ENCODE peak calls at places on chromosomes 16 and 17, in eight cellular contexts. Q is PC-3, Z is GM23338, A is OCI-LY7, B is hepatocyte, S is neural progenitor cell, V is HCT116, U is MM.1S. K is an unnamed sample.

GRCh38 chr17:73722163-73722562 is 77.9 kb upstream of the SDK2 start:
- DNase-seq in Q (no peak), Z (no peak), A (peak), B (no peak), S (no peak), V (no peak), U (no peak), K (peak)

GRCh38 chr17:50363217-50364060 is 9.5 kb downstream of the MRPL27 start:
- DNase-seq in Q (peak), Z (peak), A (no peak), B (no peak), S (peak), V (no peak), U (no peak), K (peak)

GRCh38 chr17:45171338-45172231 is 9.9 kb downstream of the HEXIM2 start:
- DNase-seq in Q (peak), Z (peak), A (no peak), B (peak), S (peak), V (no peak), U (no peak), K (no peak)

GRCh38 chr17:40218740-40219072 is 398 bp upstream of the WIPF2 start:
- DNase-seq in Q (peak), Z (peak), A (peak), B (peak), S (peak), V (peak), U (peak), K (peak)

GRCh38 chr17:29760279-29760721 is 137.6 kb upstream of the CORO6 start:
- DNase-seq in Q (peak), Z (peak), A (peak), B (peak), S (peak), V (no peak), U (peak), K (no peak)

GRCh38 chr17:36544049-36544319 is 735 bp upstream of the GGNBP2 start:
- DNase-seq in Q (peak), Z (peak), A (peak), B (peak), S (peak), V (no peak), U (peak), K (no peak)

GRCh38 chr16:76444823-76445222 is 167.6 kb downstream of the CNTNAP4 start:
- DNase-seq in Q (no peak), Z (no peak), A (no peak), B (no peak), S (no peak), V (no peak), U (no peak), K (no peak)

GRCh38 chr16:19517424-19518089 is 4.3 kb downstream of the GDE1 start:
- DNase-seq in Q (peak), Z (no peak), A (no peak), B (no peak), S (no peak), V (no peak), U (no peak), K (no peak)

GRCh38 chr16:12087901-12088364 is 111.4 kb downstream of the SNX29 start:
- DNase-seq in Q (no peak), Z (no peak), A (peak), B (no peak), S (no peak), V (no peak), U (no peak), K (peak)

GRCh38 chr16:23121024-23121423 is 28.2 kb downstream of the USP31 start:
- DNase-seq in Q (no peak), Z (no peak), A (no peak), B (no peak), S (peak), V (no peak), U (no peak), K (no peak)

GRCh38 chr17:68593331-68593710 is 7.8 kb downstream of the FAM20A start:
- DNase-seq in Q (no peak), Z (no peak), A (no peak), B (no peak), S (no peak), V (no peak), U (no peak), K (peak)

GRCh38 chr17:40017422-40018080 is 2.3 kb downstream of the CSF3 start:
- DNase-seq in Q (no peak), Z (no peak), A (no peak), B (no peak), S (no peak), V (no peak), U (no peak), K (peak)

GRCh38 chr17:28645576-28645939 is 600 bp upstream of the BLTP2 start:
- DNase-seq in Q (no peak), Z (no peak), A (no peak), B (no peak), S (no peak), V (no peak), U (no peak), K (no peak)

GRCh38 chr17:80921159-80921558 is 70.5 kb upstream of the CHMP6 start:
- DNase-seq in Q (no peak), Z (no peak), A (no peak), B (no peak), S (no peak), V (no peak), U (no peak), K (no peak)

GRCh38 chr17:44900894-44901293 is 1.6 kb upstream of the EFTUD2 start:
- DNase-seq in Q (peak), Z (no peak), A (no peak), B (peak), S (no peak), V (no peak), U (no peak), K (no peak)

GRCh38 chr17:74749262-74750038 is 1.0 kb downstream of the NHERF1 start:
- DNase-seq in Q (peak), Z (peak), A (peak), B (peak), S (peak), V (no peak), U (no peak), K (peak)

GRCh38 chr16:19478505-19478904 is 43.4 kb downstream of the GDE1 start:
- DNase-seq in Q (no peak), Z (no peak), A (no peak), B (no peak), S (no peak), V (no peak), U (no peak), K (no peak)

GRCh38 chr17:17661834-17662233 is 19.4 kb upstream of the RAI1 start:
- DNase-seq in Q (no peak), Z (peak), A (no peak), B (no peak), S (peak), V (no peak), U (no peak), K (peak)
- TF ChIP-seq CTCF in Q (peak), Z (peak), A (peak), B (no peak), S (peak), V (peak), U (peak), K (peak)

DNA sequence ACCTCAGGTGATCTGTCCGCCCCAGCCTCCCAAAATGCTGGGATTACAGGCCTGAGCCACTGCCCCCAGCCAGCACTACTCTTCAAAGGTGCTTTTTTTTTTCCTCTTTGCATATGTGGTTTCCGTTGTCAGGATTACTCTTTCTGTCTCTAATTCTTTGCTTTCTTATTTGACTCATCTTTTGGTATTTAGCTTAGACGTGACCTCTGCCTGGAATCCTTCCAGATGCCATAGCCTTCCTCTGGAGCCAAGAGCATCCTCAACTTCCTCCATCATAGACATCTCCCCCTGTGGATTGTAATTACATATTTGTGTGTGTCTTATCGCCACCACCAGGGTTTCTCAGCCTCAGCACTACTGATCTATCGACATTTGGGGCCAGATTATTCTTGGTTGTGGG is 84.4 kb upstream of the XYLT1 start:
- DNase-seq in Q (no peak), Z (no peak), A (no peak), B (no peak), S (no peak), V (no peak), U (no peak), K (no peak)
- TF ChIP-seq EZH2phosphoT487 in Q (no peak), Z (no peak), A (no peak), B (no peak), S (no peak), V (no peak), U (no peak), K (no peak)

GRCh38 chr16:13448346-13448745 is 471.6 kb upstream of the ERCC4 start:
- DNase-seq in Q (no peak), Z (no peak), A (no peak), B (no peak), S (no peak), V (no peak), U (no peak), K (no peak)

GRCh38 chr16:13453325-13453724 is 466.6 kb upstream of the ERCC4 start:
- DNase-seq in Q (no peak), Z (no peak), A (no peak), B (peak), S (no peak), V (no peak), U (no peak), K (no peak)

DNA sequence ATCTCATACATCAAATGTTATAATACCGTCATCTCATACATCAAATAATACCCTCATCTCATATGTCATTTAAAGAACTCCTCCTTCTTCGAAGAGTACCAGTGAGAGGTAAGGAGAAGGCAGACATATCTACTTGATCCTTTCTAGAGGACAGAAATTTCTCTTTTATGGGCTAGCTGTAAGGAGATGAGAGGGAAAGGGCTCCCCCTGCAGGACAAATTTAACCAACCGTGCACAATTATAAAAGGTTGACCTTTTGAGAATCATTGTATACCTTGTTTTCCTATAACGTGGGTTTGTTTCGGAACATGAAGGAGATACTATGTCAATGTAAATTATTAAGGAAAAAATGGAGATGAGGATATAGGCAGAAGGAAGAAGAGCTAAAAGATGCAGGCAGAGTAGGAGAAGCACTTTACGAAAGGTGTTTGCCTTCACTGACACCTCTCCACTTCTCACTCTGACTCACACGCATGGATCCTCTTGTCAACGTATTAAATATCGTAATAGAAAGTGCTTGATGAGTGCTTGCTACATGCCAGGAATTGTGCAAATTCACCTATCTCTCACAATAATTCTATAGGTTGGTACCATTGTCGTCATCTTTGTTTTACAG is 465.9 kb upstream of the ERCC4 start:
- DNase-seq in Q (peak), Z (peak), A (peak), B (peak), S (peak), V (peak), U (peak), K (peak)
- TF ChIP-seq CTCF in Q (peak), Z (peak), A (peak), B (peak), S (peak), V (peak), U (peak), K (peak)

DNA sequence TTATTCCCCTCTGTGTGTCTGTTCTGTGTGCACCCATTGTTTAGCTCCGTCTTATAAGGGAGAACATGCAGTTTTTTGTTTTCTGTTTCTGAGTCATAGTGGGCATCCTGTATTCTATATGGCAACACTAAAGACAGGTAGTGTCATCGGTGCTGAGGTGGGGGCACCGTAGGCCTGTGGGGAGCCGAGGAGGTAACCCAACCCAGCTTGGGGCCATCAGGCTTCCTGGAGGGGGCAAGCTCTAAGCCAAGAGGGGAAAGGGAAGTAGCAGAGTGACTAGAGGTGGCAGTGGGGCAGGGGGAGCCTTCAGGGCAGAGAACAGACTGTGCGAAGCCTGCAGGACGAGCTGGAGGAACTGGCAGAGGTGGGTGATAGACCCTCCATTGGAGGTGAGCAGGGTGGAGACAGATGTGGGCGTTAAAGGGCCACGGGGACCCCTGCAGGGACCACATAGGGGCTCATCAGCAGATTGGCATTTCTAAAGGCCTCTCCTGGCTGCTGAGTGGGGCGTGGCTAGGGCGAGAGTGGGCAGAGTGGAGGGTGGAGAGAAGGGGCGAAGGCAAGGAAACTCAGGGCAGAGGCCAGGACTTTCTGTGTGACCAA is 36.5 kb downstream of the CPNE2 start:
- DNase-seq in Q (no peak), Z (no peak), A (no peak), B (no peak), S (no peak), V (no peak), U (no peak), K (no peak)
- TF ChIP-seq EZH2phosphoT487 in Q (no peak), Z (no peak), A (no peak), B (no peak), S (no peak), V (no peak), U (no peak), K (no peak)

GRCh38 chr16:50323335-50324011 is 45.3 kb downstream of the BRD7 start:
- DNase-seq in Q (peak), Z (no peak), A (no peak), B (peak), S (no peak), V (peak), U (peak), K (peak)
- TF ChIP-seq CTCF in Q (peak), Z (peak), A (peak), B (peak), S (peak), V (peak), U (peak), K (peak)

DNA sequence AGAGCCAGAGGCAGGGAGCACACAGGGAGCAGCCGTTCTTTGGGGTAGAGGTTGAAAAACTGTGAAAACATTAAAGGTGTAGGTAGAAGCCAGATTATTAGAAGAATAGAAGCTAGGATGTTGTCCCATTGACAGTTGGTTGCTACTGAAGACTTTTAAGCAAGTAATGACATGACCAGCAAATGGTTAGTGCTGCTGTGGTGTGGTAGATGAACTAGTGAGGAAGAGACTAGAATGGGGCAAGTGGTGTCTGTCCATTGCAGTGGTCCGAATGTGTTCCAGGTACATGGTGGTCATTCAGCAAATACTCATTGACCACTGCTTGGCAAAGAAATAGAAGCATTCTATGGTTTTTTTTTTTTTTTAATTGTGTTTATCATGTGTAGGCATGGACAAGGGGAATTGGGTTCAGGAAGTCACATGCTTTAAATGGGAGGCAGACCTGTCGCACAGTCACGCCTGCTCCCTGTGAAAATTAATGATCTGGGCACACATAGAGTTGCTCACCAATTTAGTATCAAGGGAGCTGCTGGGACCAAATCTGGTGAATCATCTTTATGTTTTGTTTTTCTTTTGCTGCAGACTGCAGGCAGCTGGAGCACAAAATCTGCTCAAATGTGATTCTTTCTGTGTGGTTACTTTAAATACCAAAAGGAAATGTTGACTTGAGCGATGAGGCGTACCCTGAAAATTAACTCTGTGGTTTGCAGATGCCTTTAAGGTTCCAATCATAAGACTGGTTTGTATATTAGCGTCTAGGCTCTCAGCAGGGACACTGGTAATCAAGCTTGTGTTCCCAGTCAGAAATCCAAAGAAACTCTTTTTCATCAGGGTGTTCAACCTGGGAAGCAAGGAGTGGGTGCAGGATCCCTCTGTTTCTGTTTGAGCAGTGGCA is 30.7 kb downstream of the YPEL2 start:
- DNase-seq in Q (peak), Z (no peak), A (peak), B (no peak), S (no peak), V (no peak), U (peak), K (no peak)
- TF ChIP-seq EZH2phosphoT487 in Q (no peak), Z (no peak), A (no peak), B (no peak), S (no peak), V (no peak), U (no peak), K (no peak)

GRCh38 chr17:58085039-58085715 is 2.0 kb downstream of the DYNLL2 start:
- DNase-seq in Q (no peak), Z (no peak), A (no peak), B (no peak), S (no peak), V (no peak), U (no peak), K (no peak)
- TF ChIP-seq CTCF in Q (no peak), Z (peak), A (no peak), B (no peak), S (no peak), V (no peak), U (no peak), K (no peak)

DNA sequence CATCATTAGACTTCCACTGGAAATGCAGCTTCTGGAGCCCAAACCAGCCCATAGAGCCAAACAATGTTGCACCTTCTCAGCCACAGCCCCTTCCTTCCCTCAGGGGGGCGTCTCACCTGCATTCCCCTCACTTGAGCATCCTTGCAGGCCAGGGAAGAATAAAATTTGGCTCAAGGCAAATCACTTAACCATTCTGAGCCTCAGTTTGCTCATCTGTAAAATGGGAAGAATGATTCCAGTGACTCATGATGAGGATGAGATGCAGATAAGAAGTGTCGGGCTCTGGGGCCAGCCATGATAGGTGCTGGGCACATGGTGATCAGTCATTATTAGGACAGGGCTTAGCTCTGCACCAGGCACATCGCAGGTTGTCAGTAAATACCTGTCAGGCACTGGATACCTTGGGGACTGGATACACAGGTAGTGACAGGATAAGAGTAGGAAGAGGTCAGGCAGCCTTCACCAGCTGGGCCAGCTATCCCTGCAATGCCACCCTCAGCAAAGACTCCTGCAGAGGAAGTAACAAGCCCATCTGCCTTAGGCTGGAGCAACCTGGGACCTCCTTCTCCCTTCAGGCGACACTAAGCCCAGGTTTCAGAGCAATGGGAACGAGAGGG is 208.0 kb upstream of the TNRC6C start:
- DNase-seq in Q (no peak), Z (no peak), A (no peak), B (no peak), S (no peak), V (no peak), U (no peak), K (no peak)
- TF ChIP-seq EZH2phosphoT487 in Q (no peak), Z (no peak), A (no peak), B (no peak), S (no peak), V (no peak), U (no peak), K (no peak)

GRCh38 chr16:30484887-30485286 is 12.3 kb downstream of the ITGAL start:
- DNase-seq in Q (no peak), Z (no peak), A (no peak), B (no peak), S (no peak), V (no peak), U (no peak), K (no peak)

GRCh38 chr16:30478766-30479478 is 6.4 kb downstream of the ITGAL start:
- DNase-seq in Q (no peak), Z (no peak), A (no peak), B (no peak), S (no peak), V (no peak), U (no peak), K (no peak)

GRCh38 chr16:30476991-30477390 is 4.4 kb downstream of the ITGAL start:
- DNase-seq in Q (no peak), Z (no peak), A (no peak), B (no peak), S (no peak), V (no peak), U (no peak), K (no peak)

GRCh38 chr16:30485818-30486436 is 13.4 kb downstream of the ITGAL start:
- DNase-seq in Q (no peak), Z (no peak), A (no peak), B (no peak), S (no peak), V (no peak), U (no peak), K (no peak)

GRCh38 chr16:30482366-30482765 is 9.8 kb downstream of the ITGAL start:
- DNase-seq in Q (no peak), Z (peak), A (no peak), B (no peak), S (no peak), V (peak), U (no peak), K (no peak)
- TF ChIP-seq CTCF in Q (peak), Z (peak), A (peak), B (no peak), S (peak), V (peak), U (peak), K (peak)